ENCODE peak calls at places on chromosomes 13 and 19, in four cellular contexts. Q is activated CD4-positive, alpha-beta memory T cell treated with anti-CD3 and anti-CD28 coated beads for 36 hours; X is H9; F is activated gamma-delta T cell treated with Interleukin-2 at 50 U/mL for 16 hours. O is an unnamed sample.
A peak's percentile ranks its signal among the peaks of the same experiment; 100 is the strongest.

GRCh38 chr19:32876919-32877285 is 7.3 kb upstream of the SLC7A9 start:
- DNase-seq in F (no peak), X (no peak), Q (no peak), O (no peak)

GRCh38 chr19:54335164-54335563 is 3.8 kb downstream of the LILRA4 start:
- DNase-seq in F (no peak), Q (no peak), X (no peak), O (no peak)

GRCh38 chr19:3580156-3580955 is 4.9 kb upstream of the GIPC3 start:
- DNase-seq in Q (no peak), X (no peak), F (no peak), O (no peak)

GRCh38 chr19:1883784-1884183 is 1.5 kb downstream of the ABHD17A start:
- DNase-seq in Q (peak; percentile 45), F (no peak), X (no peak), O (no peak)

GRCh38 chr19:56147307-56147706 is 6.2 kb downstream of the ZNF444 start:
- DNase-seq in Q (no peak), F (no peak), X (no peak), O (no peak)

GRCh38 chr13:39047560-39047959 is 9.3 kb downstream of the NHLRC3 start:
- DNase-seq in F (no peak), X (peak; percentile 61), Q (no peak), O (no peak)

GRCh38 chr19:1102407-1103106 is 1.2 kb upstream of the GPX4 start:
- DNase-seq in Q (peak; percentile 90), X (no peak), F (no peak), O (no peak)

GRCh38 chr19:18848860-18849661 is 17.3 kb downstream of the UPF1 start:
- DNase-seq in X (no peak), Q (peak; percentile 75), F (no peak), O (peak; percentile 70)

GRCh38 chr13:81487151-81487550 is 1146.2 kb upstream of the SPRY2 start:
- DNase-seq in Q (no peak), F (no peak), X (peak; percentile 50), O (no peak)

GRCh38 chr19:52398091-52398461 is 427 bp downstream of the ZNF528 start:
- DNase-seq in F (no peak), Q (peak; percentile 13), X (no peak), O (no peak)

GRCh38 chr19:7773841-7774240 is 10.8 kb downstream of the CLEC4M start:
- DNase-seq in X (no peak), F (no peak), Q (no peak), O (no peak)

GRCh38 chr19:13083627-13084026 is 19.0 kb downstream of the LYL1 start:
- DNase-seq in F (no peak), X (no peak), Q (no peak), O (no peak)

GRCh38 chr13:80419416-80419815 is 78.5 kb upstream of the SPRY2 start:
- DNase-seq in Q (no peak), X (no peak), F (no peak), O (no peak)

GRCh38 chr19:39103151-39103550 is 19.0 kb downstream of the ACP7 start:
- DNase-seq in X (no peak), Q (no peak), F (no peak), O (no peak)

GRCh38 chr19:17229890-17230289 is 3.9 kb downstream of the OCEL1 start:
- DNase-seq in Q (no peak), F (no peak), X (no peak), O (no peak)

GRCh38 chr13:92804346-92804745 is 422.3 kb upstream of the GPC6 start:
- DNase-seq in F (no peak), X (no peak), Q (no peak), O (no peak)

GRCh38 chr13:74867460-74867859 is 614.5 kb downstream of the TBC1D4 start:
- DNase-seq in F (no peak), X (no peak), Q (no peak), O (no peak)

GRCh38 chr19:44753619-44753931 is 5.1 kb downstream of the BCL3 start:
- DNase-seq in Q (no peak), F (no peak), X (no peak), O (no peak)

GRCh38 chr19:57280913-57281425 is 684 bp downstream of the ZNF460 start:
- DNase-seq in Q (peak; percentile 29), X (no peak), F (peak; percentile 18), O (no peak)

GRCh38 chr13:27599845-27600553 is 20.3 kb downstream of the LNX2 start:
- DNase-seq in Q (no peak), F (no peak), X (no peak), O (no peak)

GRCh38 chr19:1122021-1122971 is 18.5 kb downstream of the GPX4 start:
- DNase-seq in Q (no peak), X (no peak), F (no peak), O (no peak)

GRCh38 chr13:38641164-38641948 is 45.5 kb upstream of the FREM2 start:
- DNase-seq in F (no peak), X (no peak), Q (no peak), O (no peak)

GRCh38 chr13:33554919-33555791 is 262.8 kb upstream of the RFC3 start:
- DNase-seq in X (no peak), Q (peak; percentile 14), F (no peak), O (no peak)

GRCh38 chr19:50723069-50723468 is at the start of gene CLEC11A:
- DNase-seq in F (no peak), Q (no peak), X (no peak), O (no peak)

GRCh38 chr13:102028846-102029245 is 373.0 kb downstream of the FGF14 start:
- DNase-seq in Q (no peak), F (no peak), X (no peak), O (no peak)

GRCh38 chr19:35704218-35704617 is at the start of gene ZBTB32:
- DNase-seq in F (no peak), X (peak; percentile 87), Q (peak; percentile 40), O (no peak)

GRCh38 chr19:39759457-39760184 is 19.0 kb upstream of the LEUTX start:
- DNase-seq in F (no peak), X (no peak), Q (no peak), O (no peak)

GRCh38 chr13:97974773-97975172 is 21.3 kb downstream of the IPO5 start:
- DNase-seq in F (no peak), Q (no peak), X (no peak), O (no peak)

GRCh38 chr19:48676887-48677286 is 4.1 kb upstream of the NTN5 start:
- DNase-seq in X (no peak), F (no peak), Q (no peak), O (no peak)

GRCh38 chr13:37666036-37666435 is 67.5 kb upstream of the POSTN start:
- DNase-seq in Q (no peak), X (no peak), F (no peak), O (no peak)

GRCh38 chr13:47211106-47211505 is 314.3 kb upstream of the HTR2A start:
- DNase-seq in Q (no peak), F (no peak), X (peak; percentile 33), O (no peak)

GRCh38 chr13:40388617-40389016 is 277.8 kb downstream of the FOXO1 start:
- DNase-seq in F (peak; percentile 82), X (no peak), Q (peak; percentile 92), O (no peak)

GRCh38 chr13:49828452-49828851 is 36.0 kb upstream of the KPNA3 start:
- DNase-seq in X (no peak), Q (no peak), F (no peak), O (no peak)

GRCh38 chr13:59363950-59364349 is 799.8 kb downstream of the DIAPH3 start:
- DNase-seq in X (no peak), Q (no peak), F (no peak), O (no peak)

GRCh38 chr19:17468302-17469091 is 1.8 kb upstream of the SLC27A1 start:
- DNase-seq in X (no peak), F (no peak), Q (no peak), O (peak; percentile 44)

GRCh38 chr19:5926641-5927438 is 12.8 kb downstream of the CAPS start:
- DNase-seq in X (no peak), F (no peak), Q (no peak), O (no peak)

GRCh38 chr13:64556391-64556790 is 2673.7 kb downstream of the PCDH9 start:
- DNase-seq in F (no peak), X (no peak), Q (no peak), O (no peak)

GRCh38 chr19:7729831-7730285 is 2.1 kb downstream of the CLEC4G start:
- DNase-seq in X (peak; percentile 68), F (no peak), Q (no peak), O (no peak)

O was measured in hypothalamus.